ENCODE peak calls at places on chromosome 10, in four cellular contexts. One of them, this sample, is unnamed. For H3K9me3 and H3K36me3, the result is how much of the 10 kb centered on the place peaks cover.

GRCh38 chr10:96401036-96401435 is 42.2 kb upstream of the OPALIN start:
- DNase-seq in naive thymus-derived CD4-positive, alpha-beta T cell: no peak
- DNase-seq in tibial artery: no peak
- DNase-seq in mesenchymal stem cell: no peak
- DNase-seq in this sample: no peak

GRCh38 chr10:131174211-131174565 is 137.3 kb downstream of the TCERG1L start:
- DNase-seq in mesenchymal stem cell: no peak
- DNase-seq in tibial artery: no peak
- DNase-seq in naive thymus-derived CD4-positive, alpha-beta T cell: no peak
- DNase-seq in this sample: no peak

GRCh38 chr10:89001428-89002072 is 11.0 kb downstream of the FAS start:
- DNase-seq in tibial artery: no peak
- DNase-seq in naive thymus-derived CD4-positive, alpha-beta T cell: no peak
- DNase-seq in mesenchymal stem cell: no peak
- DNase-seq in this sample: no peak

GRCh38 chr10:122525788-122526187 is 34.8 kb upstream of the DMBT1 start:
- DNase-seq in tibial artery: no peak
- DNase-seq in naive thymus-derived CD4-positive, alpha-beta T cell: no peak
- DNase-seq in mesenchymal stem cell: no peak
- DNase-seq in this sample: no peak

GRCh38 chr10:126197036-126197543 is 191.2 kb downstream of the ADAM12 start:
- DNase-seq in mesenchymal stem cell: no peak
- DNase-seq in tibial artery: no peak
- DNase-seq in naive thymus-derived CD4-positive, alpha-beta T cell: no peak
- DNase-seq in this sample: no peak

GRCh38 chr10:32149257-32149955 is 93.2 kb upstream of the KIF5B start:
- DNase-seq in mesenchymal stem cell: peak
- DNase-seq in tibial artery: peak
- DNase-seq in naive thymus-derived CD4-positive, alpha-beta T cell: no peak
- DNase-seq in this sample: no peak

GRCh38 chr10:4661572-4662255 is 164.3 kb upstream of the AKR1E2 start:
- DNase-seq in tibial artery: peak
- DNase-seq in naive thymus-derived CD4-positive, alpha-beta T cell: no peak
- DNase-seq in mesenchymal stem cell: peak
- DNase-seq in this sample: no peak

GRCh38 chr10:51821045-51821444 is 121.7 kb upstream of the CSTF2T start:
- DNase-seq in mesenchymal stem cell: peak
- DNase-seq in tibial artery: no peak
- DNase-seq in naive thymus-derived CD4-positive, alpha-beta T cell: no peak
- DNase-seq in this sample: no peak

GRCh38 chr10:22684707-22685106 is 29.7 kb downstream of the PIP4K2A start:
- DNase-seq in mesenchymal stem cell: no peak
- DNase-seq in tibial artery: no peak
- DNase-seq in naive thymus-derived CD4-positive, alpha-beta T cell: no peak
- DNase-seq in this sample: no peak

GRCh38 chr10:51176976-51177690 is 102.8 kb downstream of the PRKG1 start:
- DNase-seq in mesenchymal stem cell: peak
- DNase-seq in tibial artery: no peak
- DNase-seq in naive thymus-derived CD4-positive, alpha-beta T cell: no peak
- DNase-seq in this sample: no peak

DNA sequence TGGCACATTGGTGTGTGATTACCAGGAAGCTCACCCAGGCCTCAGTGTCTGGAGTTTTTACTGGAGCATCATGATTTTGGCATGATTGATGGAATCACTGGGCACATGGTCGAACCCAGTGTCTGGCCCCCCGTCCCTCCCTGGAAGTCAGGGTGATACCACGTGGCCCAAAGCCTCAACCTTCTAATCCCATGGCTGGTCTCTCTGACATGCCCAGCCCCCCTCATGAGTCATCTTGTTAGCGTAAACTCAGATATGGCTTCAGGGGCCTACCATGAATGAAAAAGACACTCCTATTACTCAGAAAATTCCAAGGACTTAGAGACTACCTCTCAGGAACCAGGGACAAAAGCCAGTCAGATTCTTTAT is 109.3 kb downstream of the GRK5 start:
- DNase-seq in mesenchymal stem cell: peak
- DNase-seq in tibial artery: no peak
- DNase-seq in naive thymus-derived CD4-positive, alpha-beta T cell: no peak
- DNase-seq in this sample: no peak
- H3K27ac ChIP-seq in mesenchymal stem cell: peak
- H3K27ac ChIP-seq in tibial artery: peak
- H3K27ac ChIP-seq in naive thymus-derived CD4-positive, alpha-beta T cell: no peak
- H3K27ac ChIP-seq in this sample: no peak

GRCh38 chr10:133613699-133614098 is 12.9 kb downstream of the FRG2B start:
- DNase-seq in mesenchymal stem cell: no peak
- DNase-seq in naive thymus-derived CD4-positive, alpha-beta T cell: no peak
- DNase-seq in tibial artery: no peak
- DNase-seq in this sample: no peak
- H3K9me3 ChIP-seq in mesenchymal stem cell: under half
- H3K9me3 ChIP-seq in naive thymus-derived CD4-positive, alpha-beta T cell: under half
- H3K9me3 ChIP-seq in tibial artery: under half
- H3K9me3 ChIP-seq in this sample: under half

DNA sequence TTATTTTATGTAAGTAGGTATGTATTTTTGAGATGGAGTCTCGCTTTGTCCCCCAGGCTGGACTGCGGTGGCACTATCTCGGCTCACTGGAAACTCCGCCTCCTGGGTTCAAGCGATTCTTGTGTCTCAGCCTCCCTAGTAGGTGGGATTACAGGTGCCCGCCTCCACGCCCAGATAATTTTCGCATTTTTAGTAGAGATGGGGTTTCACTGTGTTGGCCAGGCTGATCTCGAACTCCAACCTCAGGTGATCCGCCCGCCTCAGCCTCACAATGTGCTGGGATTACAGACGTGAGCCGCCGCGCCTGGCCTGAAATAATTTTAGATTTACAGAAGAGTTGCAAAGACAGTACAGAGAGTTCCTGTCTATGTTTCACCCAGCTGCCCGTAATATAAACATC is 37.5 kb downstream of the PFKFB3 start:
- DNase-seq in tibial artery: no peak
- DNase-seq in naive thymus-derived CD4-positive, alpha-beta T cell: no peak
- DNase-seq in mesenchymal stem cell: no peak
- DNase-seq in this sample: no peak
- H3K36me3 ChIP-seq in tibial artery: under half
- H3K36me3 ChIP-seq in naive thymus-derived CD4-positive, alpha-beta T cell: under half
- H3K36me3 ChIP-seq in mesenchymal stem cell: under half
- H3K36me3 ChIP-seq in this sample: under half

GRCh38 chr10:84074521-84074920 is 64.8 kb upstream of the GHITM start:
- DNase-seq in tibial artery: no peak
- DNase-seq in mesenchymal stem cell: no peak
- DNase-seq in naive thymus-derived CD4-positive, alpha-beta T cell: no peak
- DNase-seq in this sample: no peak
- H3K27ac ChIP-seq in tibial artery: no peak
- H3K27ac ChIP-seq in mesenchymal stem cell: no peak
- H3K27ac ChIP-seq in naive thymus-derived CD4-positive, alpha-beta T cell: no peak
- H3K27ac ChIP-seq in this sample: no peak

GRCh38 chr10:1011696-1012095 is 14.0 kb downstream of the IDI2 start:
- DNase-seq in tibial artery: no peak
- DNase-seq in naive thymus-derived CD4-positive, alpha-beta T cell: no peak
- DNase-seq in mesenchymal stem cell: no peak
- DNase-seq in this sample: no peak
- H3K9me3 ChIP-seq in tibial artery: under half
- H3K9me3 ChIP-seq in naive thymus-derived CD4-positive, alpha-beta T cell: under half
- H3K9me3 ChIP-seq in mesenchymal stem cell: under half
- H3K9me3 ChIP-seq in this sample: under half

GRCh38 chr10:27068217-27068891 is 31.9 kb downstream of the ANKRD26 start:
- DNase-seq in mesenchymal stem cell: no peak
- DNase-seq in tibial artery: no peak
- DNase-seq in naive thymus-derived CD4-positive, alpha-beta T cell: no peak
- DNase-seq in this sample: no peak
- H3K36me3 ChIP-seq in mesenchymal stem cell: under half
- H3K36me3 ChIP-seq in tibial artery: under half
- H3K36me3 ChIP-seq in naive thymus-derived CD4-positive, alpha-beta T cell: under half
- H3K36me3 ChIP-seq in this sample: under half

GRCh38 chr10:70853031-70853430 is 35.3 kb downstream of the PCBD1 start:
- DNase-seq in naive thymus-derived CD4-positive, alpha-beta T cell: no peak
- DNase-seq in mesenchymal stem cell: no peak
- DNase-seq in tibial artery: no peak
- DNase-seq in this sample: no peak
- H3K27ac ChIP-seq in naive thymus-derived CD4-positive, alpha-beta T cell: no peak
- H3K27ac ChIP-seq in mesenchymal stem cell: no peak
- H3K27ac ChIP-seq in tibial artery: no peak
- H3K27ac ChIP-seq in this sample: no peak

GRCh38 chr10:109126541-109126940 is 796.8 kb downstream of the XPNPEP1 start:
- DNase-seq in naive thymus-derived CD4-positive, alpha-beta T cell: no peak
- DNase-seq in tibial artery: no peak
- DNase-seq in mesenchymal stem cell: no peak
- DNase-seq in this sample: no peak
- H3K9me3 ChIP-seq in naive thymus-derived CD4-positive, alpha-beta T cell: under half
- H3K9me3 ChIP-seq in tibial artery: under half
- H3K9me3 ChIP-seq in mesenchymal stem cell: under half
- H3K9me3 ChIP-seq in this sample: under half

This sample was measured in CD4-positive, CD25-positive, alpha-beta regulatory T cell.